ENCODE peak calls at places on chromosomes 7 and 10, in nine cellular contexts. One of them, this sample, is unnamed.
A peak's percentile ranks its signal among the peaks of the same experiment; 100 is the strongest.

GRCh38 chr10:44263771-44264170 is 121.1 kb downstream of the CXCL12 start:
- DNase-seq in lower leg skin: no peak
- DNase-seq in fibroblast of lung: no peak
- DNase-seq in CD14-positive monocyte: no peak
- DNase-seq in suprapubic skin: no peak
- DNase-seq in AG09319: no peak
- DNase-seq in esophagus squamous epithelium: no peak
- DNase-seq in IMR-90: no peak
- DNase-seq in OCI-LY7: no peak
- DNase-seq in this sample: no peak

GRCh38 chr7:134212576-134213546 is 85.7 kb downstream of the LRGUK start:
- DNase-seq in IMR-90: peak; percentile 77
- DNase-seq in OCI-LY7: no peak
- DNase-seq in fibroblast of lung: peak; percentile 2
- DNase-seq in lower leg skin: no peak
- DNase-seq in CD14-positive monocyte: peak; percentile 83
- DNase-seq in AG09319: no peak
- DNase-seq in esophagus squamous epithelium: no peak
- DNase-seq in suprapubic skin: no peak
- DNase-seq in this sample: no peak

GRCh38 chr10:11113156-11113555 is 95.5 kb downstream of the CELF2 start:
- DNase-seq in fibroblast of lung: no peak
- DNase-seq in lower leg skin: no peak
- DNase-seq in CD14-positive monocyte: no peak
- DNase-seq in IMR-90: no peak
- DNase-seq in OCI-LY7: peak; percentile 38
- DNase-seq in suprapubic skin: no peak
- DNase-seq in esophagus squamous epithelium: no peak
- DNase-seq in AG09319: no peak
- DNase-seq in this sample: no peak

GRCh38 chr7:75937958-75938786 is 23.2 kb downstream of the POR start:
- DNase-seq in suprapubic skin: peak; percentile 88
- DNase-seq in fibroblast of lung: peak; percentile 88
- DNase-seq in lower leg skin: peak; percentile 87
- DNase-seq in AG09319: peak; percentile 95
- DNase-seq in IMR-90: peak; percentile 96
- DNase-seq in OCI-LY7: no peak
- DNase-seq in esophagus squamous epithelium: no peak
- DNase-seq in CD14-positive monocyte: peak; percentile 88
- DNase-seq in this sample: no peak

GRCh38 chr10:74977913-74978847 is 133.3 kb upstream of the SAMD8 start:
- DNase-seq in esophagus squamous epithelium: no peak
- DNase-seq in CD14-positive monocyte: no peak
- DNase-seq in IMR-90: no peak
- DNase-seq in AG09319: no peak
- DNase-seq in fibroblast of lung: no peak
- DNase-seq in lower leg skin: no peak
- DNase-seq in suprapubic skin: no peak
- DNase-seq in OCI-LY7: peak; percentile 39
- DNase-seq in this sample: no peak

GRCh38 chr10:45592432-45592831 is 80.1 kb downstream of the ZFAND4 start:
- DNase-seq in IMR-90: no peak
- DNase-seq in suprapubic skin: no peak
- DNase-seq in esophagus squamous epithelium: no peak
- DNase-seq in AG09319: no peak
- DNase-seq in fibroblast of lung: no peak
- DNase-seq in OCI-LY7: no peak
- DNase-seq in CD14-positive monocyte: no peak
- DNase-seq in lower leg skin: no peak
- DNase-seq in this sample: no peak

GRCh38 chr7:13979671-13980438 is 9.6 kb downstream of the ETV1 start:
- DNase-seq in suprapubic skin: no peak
- DNase-seq in lower leg skin: no peak
- DNase-seq in IMR-90: peak; percentile 85
- DNase-seq in CD14-positive monocyte: no peak
- DNase-seq in esophagus squamous epithelium: no peak
- DNase-seq in AG09319: no peak
- DNase-seq in OCI-LY7: no peak
- DNase-seq in fibroblast of lung: peak; percentile 65
- DNase-seq in this sample: no peak

GRCh38 chr10:130136214-130137076 is at the start of gene GLRX3:
- DNase-seq in suprapubic skin: peak; percentile 93
- DNase-seq in CD14-positive monocyte: peak; percentile 84
- DNase-seq in AG09319: peak; percentile 42
- DNase-seq in IMR-90: peak; percentile 71
- DNase-seq in esophagus squamous epithelium: peak; percentile 21
- DNase-seq in OCI-LY7: peak; percentile 88
- DNase-seq in lower leg skin: peak; percentile 97
- DNase-seq in fibroblast of lung: peak; percentile 83
- DNase-seq in this sample: peak; percentile 87

GRCh38 chr10:30963994-30964930 is 67.4 kb downstream of the ZNF438 start:
- DNase-seq in CD14-positive monocyte: no peak
- DNase-seq in suprapubic skin: no peak
- DNase-seq in OCI-LY7: no peak
- DNase-seq in AG09319: no peak
- DNase-seq in lower leg skin: no peak
- DNase-seq in fibroblast of lung: no peak
- DNase-seq in esophagus squamous epithelium: no peak
- DNase-seq in IMR-90: no peak
- DNase-seq in this sample: no peak

GRCh38 chr10:32790483-32790882 is 167.5 kb downstream of the ITGB1 start:
- DNase-seq in IMR-90: peak; percentile 60
- DNase-seq in OCI-LY7: no peak
- DNase-seq in suprapubic skin: no peak
- DNase-seq in AG09319: no peak
- DNase-seq in lower leg skin: no peak
- DNase-seq in esophagus squamous epithelium: no peak
- DNase-seq in CD14-positive monocyte: no peak
- DNase-seq in fibroblast of lung: peak; percentile 25
- DNase-seq in this sample: no peak

DNA sequence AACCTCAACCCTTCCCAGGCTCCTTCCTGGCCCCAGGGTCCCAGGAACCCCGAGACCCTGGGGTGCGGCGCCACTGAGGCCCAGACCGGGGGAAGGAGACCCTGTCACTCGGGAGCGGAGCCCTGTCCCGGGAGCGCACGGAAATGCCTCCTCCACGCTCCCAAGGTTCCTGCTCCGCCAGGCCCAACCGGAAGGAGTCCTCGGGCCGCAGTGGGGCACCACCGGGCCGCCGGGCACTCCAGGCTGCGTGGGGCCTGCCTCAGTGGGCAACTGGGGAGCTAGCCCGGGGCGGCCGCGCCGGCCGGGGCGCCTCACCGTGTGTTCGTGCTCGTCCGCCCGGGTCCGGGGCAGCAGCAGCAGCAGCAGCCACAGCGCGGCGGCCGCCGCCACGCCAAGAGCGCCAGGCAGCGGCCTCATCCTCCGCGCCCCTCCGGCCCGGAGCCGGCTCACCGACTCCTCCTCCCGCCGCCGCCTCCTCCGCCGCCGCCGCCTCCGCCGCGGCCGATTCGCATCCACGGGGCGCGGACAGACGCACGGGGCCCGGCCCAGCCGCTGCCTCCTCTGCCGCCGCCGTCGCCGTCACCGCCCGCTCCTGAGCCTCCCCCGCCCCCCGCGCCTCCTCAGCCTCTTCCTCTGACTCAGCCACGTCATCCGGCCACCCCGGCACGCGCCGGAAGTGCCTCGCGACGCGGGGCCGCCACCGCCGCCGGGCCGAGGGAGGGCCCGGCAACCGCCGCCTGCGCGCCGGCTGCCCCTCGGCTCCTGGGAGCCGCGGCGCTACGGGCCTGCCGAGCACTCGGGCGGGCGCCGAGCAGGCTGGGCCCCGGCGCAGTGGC is at the start of gene TM9SF3:
- DNase-seq in fibroblast of lung: peak; percentile 88
- DNase-seq in IMR-90: peak; percentile 83
- DNase-seq in AG09319: peak; percentile 70
- DNase-seq in suprapubic skin: peak; percentile 97
- DNase-seq in CD14-positive monocyte: peak; percentile 94
- DNase-seq in lower leg skin: peak; percentile 99
- DNase-seq in esophagus squamous epithelium: peak; percentile 70
- DNase-seq in OCI-LY7: peak; percentile 91
- DNase-seq in this sample: peak; percentile 91
- TF ChIP-seq CTCF in fibroblast of lung: no peak
- TF ChIP-seq CTCF in IMR-90: no peak
- TF ChIP-seq CTCF in AG09319: no peak
- TF ChIP-seq CTCF in suprapubic skin: no peak
- TF ChIP-seq CTCF in CD14-positive monocyte: no peak
- TF ChIP-seq CTCF in lower leg skin: no peak
- TF ChIP-seq CTCF in esophagus squamous epithelium: no peak
- TF ChIP-seq CTCF in OCI-LY7: no peak
- TF ChIP-seq CTCF in this sample: no peak

GRCh38 chr7:39357648-39358047 is 208.6 kb upstream of the YAE1 start:
- DNase-seq in CD14-positive monocyte: no peak
- DNase-seq in esophagus squamous epithelium: no peak
- DNase-seq in IMR-90: no peak
- DNase-seq in fibroblast of lung: no peak
- DNase-seq in AG09319: no peak
- DNase-seq in OCI-LY7: peak; percentile 5
- DNase-seq in lower leg skin: no peak
- DNase-seq in suprapubic skin: no peak
- DNase-seq in this sample: no peak
- TF ChIP-seq CTCF in CD14-positive monocyte: no peak
- TF ChIP-seq CTCF in esophagus squamous epithelium: no peak
- TF ChIP-seq CTCF in IMR-90: no peak
- TF ChIP-seq CTCF in fibroblast of lung: peak; percentile 19
- TF ChIP-seq CTCF in AG09319: peak; percentile 15
- TF ChIP-seq CTCF in OCI-LY7: peak; percentile 68
- TF ChIP-seq CTCF in lower leg skin: no peak
- TF ChIP-seq CTCF in suprapubic skin: no peak
- TF ChIP-seq CTCF in this sample: no peak

DNA sequence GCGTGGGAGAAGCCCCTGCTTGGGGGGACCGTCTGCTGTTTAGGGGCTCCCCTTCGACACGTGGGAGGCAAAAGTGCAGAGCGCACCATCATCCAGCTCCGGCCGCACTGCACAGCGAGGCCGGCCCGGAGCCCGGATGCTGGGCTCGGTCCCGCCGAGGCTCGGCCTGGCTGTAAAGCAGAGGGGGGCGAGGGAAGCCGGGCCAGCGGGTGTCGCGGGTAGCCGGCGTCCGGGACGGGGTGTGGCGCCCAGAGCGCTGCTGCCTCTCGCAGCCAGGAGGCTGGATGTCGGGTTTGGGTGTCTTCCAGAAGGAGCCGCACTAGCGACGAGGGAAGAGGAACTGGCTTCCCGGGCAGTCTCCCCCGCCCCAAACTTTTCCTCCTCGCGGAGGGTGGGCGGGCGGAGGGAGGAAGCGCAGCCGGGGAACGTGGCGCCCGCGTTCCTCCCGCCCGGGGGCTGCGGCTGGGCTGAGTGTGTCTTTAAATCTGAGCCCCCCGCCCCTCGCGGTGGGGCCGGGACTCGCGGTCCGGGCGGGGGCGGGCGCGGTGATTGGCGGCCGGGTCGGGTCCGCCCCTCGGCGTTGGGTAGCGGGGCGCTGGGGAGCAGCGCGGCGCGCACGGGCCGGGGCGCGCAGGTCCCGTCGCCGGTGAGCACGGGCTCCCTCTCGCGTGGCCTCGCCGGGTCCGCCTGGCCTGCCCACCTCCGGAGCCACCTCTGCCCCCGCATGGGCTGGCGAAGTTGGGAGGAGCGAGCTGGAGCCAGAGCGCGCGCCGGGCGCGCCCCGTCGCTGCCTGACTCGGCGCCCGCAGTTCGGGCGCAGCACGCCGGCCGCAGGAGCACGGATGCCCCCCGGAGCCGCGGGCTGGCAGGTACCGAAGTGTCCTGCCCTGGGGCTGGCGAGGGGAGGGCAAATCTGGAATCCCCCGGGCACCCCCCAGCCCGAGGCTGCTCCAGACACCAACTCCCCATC is at the start of gene PALD1:
- DNase-seq in fibroblast of lung: peak; percentile 58
- DNase-seq in esophagus squamous epithelium: no peak
- DNase-seq in lower leg skin: peak; percentile 94
- DNase-seq in IMR-90: no peak
- DNase-seq in CD14-positive monocyte: no peak
- DNase-seq in AG09319: no peak
- DNase-seq in suprapubic skin: no peak
- DNase-seq in OCI-LY7: peak; percentile 81
- DNase-seq in this sample: no peak
- TF ChIP-seq CTCF in fibroblast of lung: peak; percentile 19
- TF ChIP-seq CTCF in esophagus squamous epithelium: peak; percentile 7
- TF ChIP-seq CTCF in lower leg skin: no peak
- TF ChIP-seq CTCF in IMR-90: no peak
- TF ChIP-seq CTCF in CD14-positive monocyte: no peak
- TF ChIP-seq CTCF in AG09319: no peak
- TF ChIP-seq CTCF in suprapubic skin: peak; percentile 43
- TF ChIP-seq CTCF in OCI-LY7: no peak
- TF ChIP-seq CTCF in this sample: no peak

DNA sequence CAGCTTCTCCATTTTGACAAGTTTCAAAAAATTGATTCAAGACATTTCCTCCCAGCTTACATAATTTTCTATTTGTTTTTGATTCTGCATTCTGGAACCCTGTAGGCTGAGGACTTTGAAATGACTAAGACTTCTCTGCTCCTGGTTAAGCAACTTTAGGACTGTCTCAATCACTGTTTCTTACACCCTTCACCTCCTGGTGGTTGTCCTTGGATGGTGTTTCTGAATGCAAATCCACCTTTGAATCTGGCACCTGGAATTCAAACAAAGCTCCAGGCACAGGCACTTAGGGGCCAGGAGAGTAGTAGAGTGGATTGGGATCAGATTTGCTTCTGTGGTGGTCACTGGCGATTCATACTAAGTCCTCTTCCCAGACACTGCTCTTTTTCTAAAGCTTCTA is 595.5 kb downstream of the LRMDA start:
- DNase-seq in AG09319: no peak
- DNase-seq in fibroblast of lung: no peak
- DNase-seq in suprapubic skin: no peak
- DNase-seq in lower leg skin: no peak
- DNase-seq in OCI-LY7: no peak
- DNase-seq in CD14-positive monocyte: no peak
- DNase-seq in IMR-90: no peak
- DNase-seq in esophagus squamous epithelium: no peak
- DNase-seq in this sample: no peak
- TF ChIP-seq CTCF in AG09319: no peak
- TF ChIP-seq CTCF in fibroblast of lung: no peak
- TF ChIP-seq CTCF in suprapubic skin: no peak
- TF ChIP-seq CTCF in lower leg skin: no peak
- TF ChIP-seq CTCF in OCI-LY7: no peak
- TF ChIP-seq CTCF in CD14-positive monocyte: no peak
- TF ChIP-seq CTCF in IMR-90: no peak
- TF ChIP-seq CTCF in esophagus squamous epithelium: no peak
- TF ChIP-seq CTCF in this sample: no peak

This sample was measured in CD4-positive, alpha-beta T cell.